ENCODE peak calls at places on chromosomes 3 and 15, in eight cellular contexts. E is A549; Q is activated CD4-positive, alpha-beta T cell treated with anti-CD3 and anti-CD28 coated beads, Interleukin-2, amount 50 U/mL, for 1 hour; F is WTC11; I is A172; A is RKO; Y is suprapubic skin; C is myocyte. P is an unnamed sample.

GRCh38 chr15:96352594-96353377 is 22.3 kb downstream of the NR2F2 start:
- DNase-seq in E (no peak), Q (no peak), F (peak; percentile 12), I (no peak), A (no peak), Y (no peak), C (no peak), P (no peak)

GRCh38 chr15:53789654-53790053 is 30.2 kb upstream of the WDR72 start:
- DNase-seq in E (no peak), Q (no peak), F (no peak), I (no peak), A (no peak), Y (no peak), C (no peak), P (no peak)

GRCh38 chr3:56754753-56755365 is 46.9 kb downstream of the ARHGEF3 start:
- DNase-seq in E (no peak), Q (peak; percentile 9), F (no peak), I (no peak), A (no peak), Y (no peak), C (no peak), P (no peak)

GRCh38 chr15:100029868-100030479 is 296.7 kb upstream of the LYSMD4 start:
- DNase-seq in E (no peak), Q (no peak), F (no peak), I (no peak), A (no peak), Y (peak; percentile 21), C (no peak), P (no peak)

GRCh38 chr3:126847061-126847460 is 135.9 kb upstream of the PLXNA1 start:
- DNase-seq in E (no peak), Q (no peak), F (no peak), I (no peak), A (no peak), Y (no peak), C (no peak), P (no peak)

GRCh38 chr3:23702198-23702597 is 103.6 kb upstream of the UBE2E1 start:
- DNase-seq in E (peak; percentile 17), Q (no peak), F (no peak), I (peak; percentile 77), A (no peak), Y (no peak), C (no peak), P (no peak)

GRCh38 chr3:18245721-18246120 is 179.4 kb downstream of the SATB1 start:
- DNase-seq in E (no peak), Q (no peak), F (no peak), I (no peak), A (no peak), Y (no peak), C (no peak), P (no peak)

GRCh38 chr3:170355738-170356595 is 1.5 kb upstream of the SKIL start:
- DNase-seq in E (peak; percentile 66), Q (no peak), F (peak; percentile 28), I (peak; percentile 25), A (no peak), Y (no peak), C (peak; percentile 61), P (no peak)

GRCh38 chr3:13119471-13120220 is 46.4 kb upstream of the IQSEC1 start:
- DNase-seq in E (no peak), Q (no peak), F (no peak), I (no peak), A (no peak), Y (no peak), C (no peak), P (peak; percentile 41)

GRCh38 chr3:177361042-177361938 is 164.0 kb upstream of the TBL1XR1 start:
- DNase-seq in E (no peak), Q (no peak), F (no peak), I (no peak), A (no peak), Y (no peak), C (no peak), P (no peak)

GRCh38 chr3:99949956-99950670 is 132.5 kb downstream of the CMSS1 start:
- DNase-seq in E (no peak), Q (no peak), F (no peak), I (no peak), A (no peak), Y (no peak), C (no peak), P (no peak)

GRCh38 chr3:160006282-160007163 is 17.9 kb downstream of the IL12A start:
- DNase-seq in E (peak; percentile 77), Q (no peak), F (peak; percentile 43), I (peak; percentile 83), A (peak; percentile 83), Y (no peak), C (peak; percentile 74), P (no peak)

GRCh38 chr3:12138044-12138443 is 20.7 kb downstream of the TIMP4 start:
- DNase-seq in E (peak; percentile 65), Q (no peak), F (peak; percentile 32), I (peak; percentile 51), A (peak; percentile 47), Y (peak; percentile 65), C (peak; percentile 30), P (no peak)

GRCh38 chr3:61832375-61833229 is 271.2 kb downstream of the PTPRG start:
- DNase-seq in E (no peak), Q (no peak), F (no peak), I (no peak), A (no peak), Y (no peak), C (no peak), P (no peak)

GRCh38 chr3:29072626-29073025 is 208.2 kb upstream of the RBMS3 start:
- DNase-seq in E (no peak), Q (no peak), F (no peak), I (no peak), A (no peak), Y (no peak), C (peak; percentile 87), P (no peak)